ENCODE peak calls at places on chromosomes 2 and 18, in ten cellular contexts. W is Panc1, M is aorta, J is lung, I is GM23248, B is hepatocyte, U is IMR-90, C is adipocyte, R is DND-41, F is esophagus squamous epithelium. Z is an unnamed sample.
A peak's percentile ranks its signal among the peaks of the same experiment; 100 is the strongest.

GRCh38 chr2:119659601-119660342 is 19.2 kb upstream of the TMEM177 start:
- DNase-seq in U (peak; percentile 32), C (peak; percentile 58), R (peak; percentile 43), I (peak; percentile 61), M (no peak), F (no peak), J (no peak), B (peak; percentile 63), W (peak; percentile 46), Z (peak; percentile 28)

GRCh38 chr2:233929352-233929843 is 12.2 kb downstream of the TRPM8 start:
- DNase-seq in I (peak; percentile 29), U (no peak), W (no peak), C (peak; percentile 4), J (no peak), B (no peak), R (no peak), M (no peak), F (no peak), Z (peak; percentile 30)

GRCh38 chr2:44230378-44230777 is 44.9 kb upstream of the SLC3A1 start:
- DNase-seq in I (no peak), J (no peak), W (no peak), R (no peak), C (no peak), F (no peak), U (no peak), M (no peak), B (no peak), Z (no peak)

GRCh38 chr18:22399949-22400348 is 17.8 kb downstream of the CTAGE1 start:
- DNase-seq in R (no peak), U (peak; percentile 62), I (peak; percentile 29), B (no peak), C (no peak), J (no peak), M (no peak), F (no peak), W (no peak), Z (peak; percentile 27)

GRCh38 chr2:64493788-64494187 is 30.3 kb upstream of the AFTPH start:
- DNase-seq in M (no peak), J (no peak), F (no peak), B (no peak), W (no peak), R (no peak), C (no peak), U (no peak), I (no peak), Z (no peak)

GRCh38 chr2:70958759-70959158 is 19.7 kb upstream of the ANKRD53 start:
- DNase-seq in R (no peak), W (no peak), M (peak; percentile 38), J (peak; percentile 25), B (peak; percentile 4), I (no peak), C (no peak), U (no peak), F (no peak), Z (no peak)

GRCh38 chr2:204074434-204074833 is 137.9 kb downstream of the ICOS start:
- DNase-seq in U (no peak), C (peak; percentile 88), M (no peak), F (no peak), B (peak; percentile 23), J (no peak), I (peak; percentile 65), W (no peak), R (no peak), Z (no peak)

GRCh38 chr2:153873062-153874048 is 1.6 kb downstream of the GALNT13 start:
- DNase-seq in B (peak; percentile 38), U (no peak), F (no peak), M (peak; percentile 57), I (no peak), W (no peak), C (no peak), R (no peak), J (no peak), Z (no peak)

GRCh38 chr2:39989888-39990287 is 210.8 kb upstream of the THUMPD2 start:
- DNase-seq in C (no peak), I (peak; percentile 16), J (no peak), M (no peak), W (no peak), R (no peak), B (no peak), U (peak; percentile 46), F (no peak), Z (no peak)

GRCh38 chr2:34105015-34105767 is 506.1 kb upstream of the FAM98A start:
- DNase-seq in U (peak; percentile 83), C (peak; percentile 75), J (no peak), B (no peak), F (no peak), R (no peak), I (peak; percentile 88), M (no peak), W (no peak), Z (no peak)

GRCh38 chr18:8705941-8706544 is 687 bp downstream of the MTCL1 start:
- DNase-seq in J (no peak), F (no peak), U (no peak), B (peak; percentile 53), W (no peak), R (no peak), M (peak; percentile 80), I (peak; percentile 65), C (peak; percentile 63), Z (peak; percentile 26)

GRCh38 chr2:16746833-16747232 is 81.2 kb upstream of the CYRIA start:
- DNase-seq in W (no peak), C (no peak), B (no peak), U (no peak), M (no peak), F (no peak), J (no peak), I (no peak), R (no peak), Z (no peak)

GRCh38 chr2:96945011-96945410 is 41.4 kb downstream of the FAM178B start:
- DNase-seq in U (no peak), M (no peak), B (no peak), F (no peak), J (no peak), R (no peak), I (no peak), C (no peak), W (no peak), Z (no peak)

GRCh38 chr2:217840522-217840921 is 162.3 kb downstream of the TNS1 start:
- DNase-seq in R (no peak), I (no peak), W (no peak), U (no peak), M (no peak), F (no peak), J (no peak), B (no peak), C (no peak), Z (no peak)

GRCh38 chr2:67311536-67311935 is 85.6 kb upstream of the ETAA1 start:
- DNase-seq in F (no peak), U (peak; percentile 89), C (peak; percentile 55), W (no peak), M (no peak), B (no peak), J (no peak), I (peak; percentile 67), R (no peak), Z (peak; percentile 83)

GRCh38 chr2:160174322-160174721 is 25.8 kb downstream of the ITGB6 start:
- DNase-seq in R (no peak), J (no peak), U (no peak), F (no peak), B (no peak), W (no peak), M (no peak), C (no peak), I (no peak), Z (no peak)

GRCh38 chr2:135043345-135043744 is 3.9 kb downstream of the MAP3K19 start:
- DNase-seq in J (no peak), U (no peak), R (no peak), B (no peak), W (no peak), M (no peak), I (peak; percentile 14), C (no peak), F (no peak), Z (no peak)

GRCh38 chr2:235324324-235324723 is 169.5 kb upstream of the AGAP1 start:
- DNase-seq in B (peak; percentile 31), U (peak; percentile 23), J (no peak), F (no peak), R (no peak), C (no peak), W (no peak), M (no peak), I (no peak), Z (no peak)

GRCh38 chr2:123532999-123533398 is 492.1 kb upstream of the CNTNAP5 start:
- DNase-seq in C (no peak), M (no peak), R (no peak), W (no peak), B (no peak), U (no peak), J (no peak), I (no peak), F (no peak), Z (no peak)

GRCh38 chr2:123532126-123532525 is 493.0 kb upstream of the CNTNAP5 start:
- DNase-seq in M (no peak), B (no peak), F (no peak), W (no peak), U (no peak), I (no peak), R (no peak), J (no peak), C (no peak), Z (no peak)
- H3K4me3 ChIP-seq in M (no peak overlapping the region), B (no peak overlapping the region), F (no peak overlapping the region), W (no peak overlapping the region), U (no peak overlapping the region), I (no peak overlapping the region), R (no peak overlapping the region), J (no peak overlapping the region), C (no peak overlapping the region), Z (no peak overlapping the region)

DNA sequence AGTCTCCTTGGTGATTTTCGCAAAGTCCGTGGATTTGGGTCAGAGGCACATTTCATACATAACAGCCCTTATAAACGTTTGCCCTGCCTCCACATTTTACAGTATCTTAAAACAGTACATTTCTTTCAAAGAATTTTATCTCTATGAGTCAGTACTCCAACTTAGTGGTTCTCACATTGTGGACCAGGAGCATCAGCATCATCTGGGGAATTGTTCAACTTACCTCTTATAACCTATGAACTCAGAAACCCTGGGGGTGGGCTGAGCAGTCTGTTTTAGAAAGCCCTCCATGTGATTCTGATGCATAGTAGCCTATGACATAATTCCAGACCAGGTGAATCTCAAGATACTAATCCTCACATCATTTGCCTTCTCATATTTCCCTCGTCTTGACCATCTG is 12.4 kb downstream of the SUPT7L start:
- DNase-seq in R (no peak), U (peak; percentile 55), W (no peak), F (no peak), B (no peak), J (no peak), C (no peak), I (no peak), M (no peak), Z (no peak)
- H3K36me3 ChIP-seq in R (peaks cover 88% of the 10 kb centered on the region), U (peaks cover 42% of the 10 kb centered on the region), W (peaks cover 25% of the 10 kb centered on the region), F (peaks cover 100% of the 10 kb centered on the region), B (no peaks in the 10 kb centered on the region), J (peaks cover 40% of the 10 kb centered on the region), C (peaks cover 83% of the 10 kb centered on the region), I (peaks cover 68% of the 10 kb centered on the region), M (peaks cover 11% of the 10 kb centered on the region), Z (peaks cover 68% of the 10 kb centered on the region)

GRCh38 chr2:198315791-198316190 is 511.4 kb downstream of the PLCL1 start:
- DNase-seq in B (no peak), F (no peak), M (no peak), R (no peak), J (no peak), W (no peak), I (no peak), U (no peak), C (no peak), Z (no peak)
- H3K27me3 ChIP-seq in B (no peaks in the 10 kb centered on the region), F (peaks cover 53% of the 10 kb centered on the region), M (peaks cover 1% of the 10 kb centered on the region), R (peaks cover 54% of the 10 kb centered on the region), J (no peaks in the 10 kb centered on the region), W (peaks cover 28% of the 10 kb centered on the region), I (no peaks in the 10 kb centered on the region), U (no peaks in the 10 kb centered on the region), C (peaks cover 3% of the 10 kb centered on the region), Z (peaks cover 2% of the 10 kb centered on the region)

GRCh38 chr18:62061812-62062211 is 125.0 kb downstream of the PIGN start:
- DNase-seq in R (no peak), B (no peak), J (no peak), C (no peak), M (no peak), F (no peak), W (no peak), U (no peak), I (no peak), Z (no peak)
- H3K4me3 ChIP-seq in R (no peak overlapping the region), B (no peak overlapping the region), J (no peak overlapping the region), C (no peak overlapping the region), M (no peak overlapping the region), F (no peak overlapping the region), W (no peak overlapping the region), U (no peak overlapping the region), I (no peak overlapping the region), Z (no peak overlapping the region)